ENCODE peak calls at places on chromosomes 7 and 10, in five cellular contexts. F is H9, B is H1, T is IMR-90, Z is neuronal stem cell. H is an unnamed sample.

GRCh38 chr10:130027716-130028464 is 63.8 kb upstream of the EBF3 start:
- DNase-seq in F (peak), T (no peak), B (no peak), Z (no peak), H (no peak)

GRCh38 chr7:33904680-33905388 is 505 bp upstream of the BMPER start:
- DNase-seq in T (peak), B (no peak), F (peak), Z (peak), H (peak)

GRCh38 chr7:97003262-97004236 is 1.8 kb upstream of the DLX6 start:
- DNase-seq in F (peak), Z (peak), B (no peak), T (no peak), H (peak)

GRCh38 chr7:2007526-2007925 is 225.2 kb downstream of the MAD1L1 start:
- DNase-seq in B (no peak), F (no peak), Z (no peak), T (no peak), H (no peak)

GRCh38 chr10:114103286-114103685 is 59.6 kb downstream of the ADRB1 start:
- DNase-seq in F (no peak), Z (no peak), T (peak), B (no peak), H (peak)

GRCh38 chr7:102322202-102322715 is 34.0 kb downstream of the SPDYE6 start:
- DNase-seq in B (no peak), Z (no peak), F (no peak), T (no peak), H (no peak)

GRCh38 chr10:104501449-104501848 is 139.6 kb upstream of the SORCS3 start:
- DNase-seq in T (no peak), Z (no peak), F (no peak), B (no peak), H (no peak)

GRCh38 chr10:69421611-69422308 is 5.0 kb upstream of the TACR2 start:
- DNase-seq in T (peak), Z (no peak), B (no peak), F (no peak), H (no peak)

GRCh38 chr7:122884186-122884585 is 2.1 kb downstream of the CADPS2 start:
- DNase-seq in B (no peak), F (no peak), T (no peak), Z (peak), H (no peak)

GRCh38 chr7:18473119-18473518 is 22.4 kb upstream of the HDAC9 start:
- DNase-seq in Z (no peak), F (no peak), B (no peak), T (peak), H (no peak)

GRCh38 chr7:14836571-14837189 is 65.9 kb downstream of the DGKB start:
- DNase-seq in T (peak), B (peak), Z (peak), F (peak), H (peak)

GRCh38 chr10:79984851-79985250 is 35.9 kb upstream of the SFTPD start:
- DNase-seq in F (peak), T (no peak), B (no peak), Z (no peak), H (peak)

GRCh38 chr10:97376413-97376812 is 24.7 kb downstream of the RRP12 start:
- DNase-seq in T (no peak), Z (no peak), B (no peak), F (no peak), H (no peak)

GRCh38 chr7:71925663-71926062 is 486.5 kb downstream of the CALN1 start:
- DNase-seq in F (peak), B (peak), Z (no peak), T (no peak), H (peak)

GRCh38 chr10:30553625-30554442 is 75.7 kb downstream of the LYZL2 start:
- DNase-seq in B (no peak), T (peak), Z (peak), F (peak), H (peak)

GRCh38 chr10:5563237-5563961 is 38.6 kb downstream of the CALML3 start:
- DNase-seq in B (no peak), T (no peak), F (no peak), Z (no peak), H (no peak)

GRCh38 chr10:31762306-31762705 is 166.3 kb downstream of the ARHGAP12 start:
- DNase-seq in T (no peak), F (no peak), Z (no peak), B (no peak), H (no peak)

GRCh38 chr7:6612819-6613218 is 2.6 kb upstream of the ZNF853 start:
- DNase-seq in F (no peak), Z (no peak), T (no peak), B (no peak), H (no peak)

GRCh38 chr7:44961844-44962482 is 16.9 kb downstream of the MYO1G start:
- DNase-seq in F (peak), B (no peak), T (no peak), Z (no peak), H (no peak)

GRCh38 chr7:3867847-3868246 is 566.8 kb downstream of the SDK1 start:
- DNase-seq in B (no peak), T (peak), Z (no peak), F (no peak), H (no peak)

GRCh38 chr10:90417466-90418210 is 440.2 kb downstream of the HTR7 start:
- DNase-seq in Z (no peak), B (no peak), F (no peak), T (peak), H (no peak)

GRCh38 chr7:95545007-95545615 is 51.2 kb downstream of the PDK4 start:
- DNase-seq in F (no peak), Z (no peak), T (peak), B (no peak), H (peak)

GRCh38 chr7:128900237-128900636 is 10.3 kb downstream of the KCP start:
- DNase-seq in F (no peak), T (no peak), B (no peak), Z (no peak), H (no peak)

DNA sequence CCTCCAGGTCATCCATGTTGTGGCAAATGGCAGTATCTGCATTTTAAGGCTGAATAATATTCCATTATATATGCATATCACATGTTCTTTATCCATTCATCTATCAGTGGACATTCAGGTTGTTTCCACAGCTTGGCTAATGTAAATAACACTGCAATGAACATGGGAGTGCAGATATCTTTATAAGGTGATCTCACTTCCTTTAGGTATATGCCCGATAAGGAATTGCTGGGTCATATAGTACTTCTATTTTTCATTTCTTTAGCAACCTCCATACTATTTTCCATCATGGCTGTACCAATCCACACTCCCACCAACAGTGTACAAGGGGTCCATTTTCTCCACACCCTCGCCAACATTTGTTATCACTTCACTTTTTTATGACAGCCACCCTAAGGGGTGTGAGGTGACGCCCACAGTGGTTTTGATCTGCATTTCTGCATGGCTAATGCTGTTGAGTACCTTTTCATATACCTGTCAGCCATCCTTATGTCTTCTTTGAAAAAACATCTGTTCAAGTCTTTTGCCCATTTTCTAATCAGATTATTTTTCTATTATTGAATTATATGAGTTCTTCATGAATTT is 18.9 kb downstream of the ABI1 start:
- DNase-seq in T (no peak), F (no peak), Z (no peak), B (no peak), H (no peak)
- H3K23ac ChIP-seq in T (no peak), F (no peak), Z (no peak), B (no peak), H (no peak)

GRCh38 chr10:86048973-86049372 is 317.6 kb downstream of the GRID1 start:
- DNase-seq in B (no peak), F (no peak), T (no peak), Z (no peak), H (no peak)
- H3K23ac ChIP-seq in B (no peak), F (no peak), T (no peak), Z (no peak), H (no peak)

DNA sequence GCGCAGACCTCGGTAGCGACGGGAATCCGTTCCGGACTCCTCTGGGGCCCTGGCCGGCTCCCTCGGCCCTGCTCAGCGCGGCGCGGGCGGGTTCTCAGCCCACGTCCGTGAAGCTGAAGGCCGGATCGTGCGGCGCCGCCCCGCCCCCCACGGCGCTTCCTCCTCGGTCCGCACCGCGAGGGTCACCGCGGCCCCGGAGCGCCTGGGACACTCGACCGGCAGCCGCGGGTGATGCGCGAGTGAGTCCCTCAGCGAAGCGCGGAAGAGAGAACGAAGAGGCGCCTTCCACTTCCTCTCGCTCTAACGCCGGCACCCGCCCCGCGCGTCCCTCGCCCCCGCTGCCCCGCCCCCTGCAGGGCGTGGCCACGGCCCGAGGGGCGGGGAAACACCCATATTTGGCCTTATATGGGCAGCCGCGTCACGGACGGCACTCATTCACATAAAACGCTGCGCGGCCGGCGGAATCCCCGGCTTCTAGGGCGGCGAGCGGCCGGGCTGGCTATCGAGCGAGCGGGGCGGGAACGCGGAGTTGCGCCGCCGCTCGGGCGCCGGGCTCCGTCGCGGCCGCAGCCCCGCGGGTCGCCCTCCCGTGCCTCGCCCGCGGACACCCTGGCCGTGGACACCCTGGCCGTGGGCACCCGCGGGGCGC is at the start of gene DUSP5:
- DNase-seq in Z (peak), B (peak), T (peak), F (peak), H (peak)
- H3K23ac ChIP-seq in Z (peak), B (no peak), T (peak), F (no peak), H (peak)

DNA sequence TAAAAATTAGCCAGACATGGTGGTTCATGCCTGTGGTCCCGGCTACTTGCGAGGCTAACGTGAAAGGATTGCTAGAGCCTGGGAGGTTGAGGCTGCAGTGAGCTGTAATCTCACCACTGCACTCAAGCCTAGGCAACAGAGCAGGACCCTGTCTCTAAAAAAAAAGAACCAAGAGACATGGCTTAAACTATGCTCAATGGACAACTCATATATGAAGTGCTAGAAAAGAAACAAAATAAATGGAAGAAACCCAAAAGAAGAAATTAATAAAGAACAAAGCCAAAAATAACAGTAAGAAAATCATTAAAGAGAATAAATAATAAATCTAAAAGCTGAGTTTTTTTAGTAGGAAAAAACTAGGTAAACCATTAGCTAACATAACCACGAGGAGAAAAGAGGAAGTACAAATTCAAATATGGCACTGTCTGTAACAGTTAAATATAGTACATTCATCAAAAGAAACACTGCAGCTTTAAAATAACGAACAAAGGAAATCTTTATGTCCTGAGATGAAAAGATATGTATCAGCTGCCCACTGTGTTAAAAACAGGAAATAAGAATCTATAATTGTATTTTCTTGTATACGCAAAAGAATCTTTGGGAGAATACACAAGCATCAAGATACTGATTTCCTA is 48.7 kb downstream of the UPF2 start:
- DNase-seq in F (no peak), T (no peak), Z (no peak), B (no peak), H (no peak)
- H3K23ac ChIP-seq in F (no peak), T (no peak), Z (no peak), B (no peak), H (no peak)

GRCh38 chr10:113076949-113077348 is 126.9 kb downstream of the TCF7L2 start:
- DNase-seq in Z (no peak), T (no peak), F (no peak), B (no peak), H (no peak)

GRCh38 chr10:113080061-113080460 is 130.0 kb downstream of the TCF7L2 start:
- DNase-seq in B (no peak), F (no peak), T (no peak), Z (no peak), H (no peak)

GRCh38 chr10:113078282-113078907 is 128.3 kb downstream of the TCF7L2 start:
- DNase-seq in B (no peak), F (no peak), Z (no peak), T (no peak), H (peak)

GRCh38 chr10:113084031-113084430 is 134.0 kb downstream of the TCF7L2 start:
- DNase-seq in Z (no peak), F (no peak), T (peak), B (no peak), H (no peak)

GRCh38 chr10:113080621-113081229 is 130.7 kb downstream of the TCF7L2 start:
- DNase-seq in F (no peak), B (no peak), T (no peak), Z (no peak), H (no peak)
- H3K23ac ChIP-seq in F (no peak), B (no peak), T (no peak), Z (no peak), H (no peak)

GRCh38 chr7:106752345-106752744 is 91.4 kb upstream of the CCDC71L start:
- DNase-seq in T (no peak), B (no peak), Z (no peak), F (no peak), H (no peak)
- H3K23ac ChIP-seq in T (no peak), B (no peak), Z (no peak), F (no peak), H (no peak)

GRCh38 chr10:124153601-124153930 is 60.2 kb upstream of the CHST15 start:
- DNase-seq in Z (no peak), T (no peak), F (no peak), B (no peak), H (no peak)
- H3K23ac ChIP-seq in Z (peak), T (no peak), F (no peak), B (no peak), H (no peak)

H was measured in mesendoderm.